ENCODE peak calls at places on chromosomes 2 and 18, in ten cellular contexts. W, Y, L, D, O, E, K, N, C and A are unnamed samples.

GRCh38 chr2:208363485-208363884 is 43.1 kb upstream of the PTH2R start:
- DNase-seq in W (no peak), Y (no peak), L (no peak), D (no peak), O (no peak), E (no peak), K (no peak), N (no peak), C (no peak), A (no peak)

GRCh38 chr2:124520953-124521352 is 495.9 kb downstream of the CNTNAP5 start:
- DNase-seq in W (no peak), Y (no peak), L (no peak), D (no peak), O (no peak), E (no peak), K (no peak), N (no peak), C (no peak), A (no peak)

GRCh38 chr2:113274427-113274826 is 4.3 kb downstream of the PAX8 start:
- DNase-seq in W (no peak), Y (no peak), L (no peak), D (no peak), O (no peak), E (no peak), K (no peak), N (no peak), C (no peak), A (no peak)

GRCh38 chr2:140242889-140243288 is 1462.7 kb upstream of the NXPH2 start:
- DNase-seq in W (no peak), Y (no peak), L (no peak), D (no peak), O (no peak), E (no peak), K (no peak), N (peak; percentile 5), C (no peak), A (no peak)

GRCh38 chr2:25447018-25447417 is 105.3 kb upstream of the DNMT3A start:
- DNase-seq in W (no peak), Y (no peak), L (no peak), D (no peak), O (no peak), E (no peak), K (no peak), N (no peak), C (no peak), A (no peak)

GRCh38 chr2:201704536-201704935 is 6.1 kb upstream of the MPP4 start:
- DNase-seq in W (no peak), Y (no peak), L (no peak), D (no peak), O (no peak), E (no peak), K (no peak), N (no peak), C (no peak), A (no peak)

GRCh38 chr2:15788458-15789229 is 151.7 kb upstream of the MYCN start:
- DNase-seq in W (no peak), Y (no peak), L (no peak), D (no peak), O (no peak), E (no peak), K (no peak), N (no peak), C (no peak), A (no peak)

GRCh38 chr2:237539681-237540080 is 26.7 kb upstream of the PRLH start:
- DNase-seq in W (no peak), Y (no peak), L (no peak), D (no peak), O (no peak), E (no peak), K (no peak), N (no peak), C (no peak), A (no peak)

GRCh38 chr2:24672589-24672988 is 120.6 kb downstream of the PTRHD1 start:
- DNase-seq in W (no peak), Y (no peak), L (no peak), D (no peak), O (no peak), E (no peak), K (no peak), N (no peak), C (no peak), A (no peak)

GRCh38 chr18:79574938-79575525 is 104.6 kb upstream of the CTDP1 start:
- DNase-seq in W (no peak), Y (no peak), L (no peak), D (no peak), O (peak; percentile 24), E (peak; percentile 14), K (no peak), N (no peak), C (no peak), A (no peak)

GRCh38 chr18:69947361-69948106 is at the start of gene CD226:
- DNase-seq in W (no peak), Y (no peak), L (no peak), D (no peak), O (no peak), E (no peak), K (no peak), N (no peak), C (no peak), A (no peak)

DNA sequence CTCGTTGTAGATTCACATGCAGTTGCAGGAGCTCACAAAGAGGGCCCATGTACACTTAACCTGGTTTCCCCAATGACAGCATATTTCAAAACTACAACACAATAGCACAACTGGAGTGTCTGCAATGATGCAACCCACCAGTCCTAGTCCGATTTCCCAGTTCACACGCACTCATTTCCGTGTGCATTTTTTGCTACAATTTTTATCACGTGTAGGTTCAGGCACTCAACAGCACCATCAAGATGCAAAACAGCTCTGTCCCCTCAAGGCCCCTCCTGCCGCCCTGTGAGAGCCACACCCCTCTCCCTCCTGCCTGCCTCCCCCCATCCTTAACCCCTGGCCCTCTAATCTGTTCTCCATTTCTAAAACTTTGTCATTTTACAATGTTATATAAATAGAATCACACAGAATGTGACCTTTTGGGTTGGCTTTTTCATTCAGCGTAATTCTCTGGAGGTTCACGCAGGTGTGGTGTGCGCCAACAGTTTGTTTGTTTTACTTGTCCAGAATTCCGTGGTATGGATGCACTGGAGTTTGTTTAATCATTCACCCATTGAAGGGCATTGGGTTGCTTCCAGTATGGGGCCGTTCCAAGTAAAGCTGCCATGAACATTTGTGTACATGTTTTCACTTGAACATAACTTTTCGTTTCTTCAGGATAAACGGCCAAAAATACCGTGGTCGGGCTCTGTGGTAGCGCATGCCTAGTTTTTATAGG is 8.4 kb downstream of the KCNIP3 start:
- DNase-seq in W (no peak), Y (no peak), L (no peak), D (no peak), O (no peak), E (no peak), K (no peak), N (no peak), C (no peak), A (no peak)
- H3K27ac ChIP-seq in W (no peak overlapping the region), Y (no peak overlapping the region), L (no peak overlapping the region), D (peak overlapping the region; percentile 4), O (peak overlapping the region; percentile 61), E (no peak overlapping the region), K (no peak overlapping the region), N (no peak overlapping the region), C (no peak overlapping the region), A (no peak overlapping the region)

DNA sequence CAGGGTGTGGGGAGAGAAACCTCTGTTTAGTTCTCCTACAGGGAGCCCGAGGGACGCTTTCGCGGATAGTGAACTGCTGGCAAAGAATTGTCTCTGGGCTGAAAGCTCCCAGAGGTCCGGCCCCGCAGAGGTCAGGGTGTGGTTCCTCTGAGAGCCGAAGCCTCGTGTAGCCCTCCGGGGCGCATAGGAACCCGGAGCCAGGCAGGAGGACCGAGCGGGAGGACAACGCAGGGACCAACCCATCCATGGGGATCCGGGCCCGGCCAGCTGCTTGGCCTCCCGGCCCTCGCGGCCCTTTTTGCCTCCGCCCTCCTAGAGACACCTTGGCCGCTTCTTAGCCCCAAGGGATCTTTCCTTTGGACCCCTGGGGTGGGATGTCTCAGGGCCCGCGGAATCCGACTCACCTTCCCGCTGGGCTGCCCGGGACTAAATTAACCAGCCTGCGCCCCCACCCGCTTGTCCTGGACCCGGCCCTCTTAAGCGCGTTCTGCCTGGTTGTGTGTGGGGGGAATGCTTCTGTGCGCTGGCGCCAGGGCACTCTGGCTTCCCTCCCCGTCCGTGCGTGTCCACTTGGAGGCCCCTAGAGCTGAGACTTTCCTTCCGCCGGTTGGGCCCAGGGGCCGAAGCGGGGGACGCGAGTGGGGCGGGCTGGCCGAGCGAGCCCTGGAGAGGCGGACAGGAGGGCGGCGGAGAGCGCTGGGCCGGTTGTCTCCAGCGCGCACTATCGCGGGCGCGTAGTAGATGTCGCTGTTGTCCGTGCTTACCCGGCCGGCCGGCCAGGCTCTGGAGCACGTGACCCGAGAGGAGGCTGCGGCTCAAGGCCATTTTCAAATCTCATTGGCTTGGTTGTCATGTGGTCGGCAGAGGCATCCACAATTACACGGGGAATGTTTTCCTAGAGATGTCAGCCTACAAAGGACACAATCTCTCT is at the start of gene HOXD10:
- DNase-seq in W (no peak), Y (no peak), L (no peak), D (no peak), O (peak; percentile 60), E (peak; percentile 91), K (no peak), N (peak; percentile 92), C (no peak), A (no peak)
- H3K4me3 ChIP-seq in W (no peak within 1 kb of the TSS), Y (no peak within 1 kb of the TSS), L (no peak within 1 kb of the TSS), D (no peak within 1 kb of the TSS), O (peak within 1 kb of the TSS; percentile 24), E (peak within 1 kb of the TSS; percentile 43), K (no peak within 1 kb of the TSS), N (peak within 1 kb of the TSS; percentile 45), C (no peak within 1 kb of the TSS), A (no peak within 1 kb of the TSS)

GRCh38 chr2:31238906-31239841 is 5.2 kb downstream of the EHD3 start:
- DNase-seq in W (no peak), Y (no peak), L (no peak), D (no peak), O (no peak), E (no peak), K (no peak), N (no peak), C (no peak), A (no peak)
- H3K27ac ChIP-seq in W (peak overlapping the region; percentile 79), Y (no peak overlapping the region), L (peak overlapping the region; percentile 83), D (peak overlapping the region; percentile 86), O (peak overlapping the region; percentile 82), E (peak overlapping the region; percentile 29), K (peak overlapping the region; percentile 96), N (no peak overlapping the region), C (peak overlapping the region; percentile 96), A (no peak overlapping the region)

GRCh38 chr2:233140913-233141469 is 80.8 kb downstream of the INPP5D start:
- DNase-seq in W (no peak), Y (no peak), L (no peak), D (no peak), O (no peak), E (no peak), K (no peak), N (peak; percentile 63), C (no peak), A (no peak)

GRCh38 chr2:233143700-233144331 is 83.7 kb downstream of the INPP5D start:
- DNase-seq in W (no peak), Y (no peak), L (no peak), D (no peak), O (no peak), E (no peak), K (no peak), N (no peak), C (no peak), A (no peak)

GRCh38 chr2:233141888-233142287 is 81.7 kb downstream of the INPP5D start:
- DNase-seq in W (no peak), Y (no peak), L (no peak), D (no peak), O (no peak), E (no peak), K (no peak), N (no peak), C (no peak), A (no peak)

GRCh38 chr2:233139875-233140585 is 79.9 kb downstream of the INPP5D start:
- DNase-seq in W (no peak), Y (no peak), L (no peak), D (no peak), O (no peak), E (no peak), K (no peak), N (no peak), C (no peak), A (no peak)

GRCh38 chr2:233142355-233142897 is 82.3 kb downstream of the INPP5D start:
- DNase-seq in W (no peak), Y (no peak), L (no peak), D (no peak), O (no peak), E (no peak), K (no peak), N (no peak), C (no peak), A (no peak)
- H3K4me3 ChIP-seq in W (no peak overlapping the region), Y (no peak overlapping the region), L (no peak overlapping the region), D (no peak overlapping the region), O (no peak overlapping the region), E (no peak overlapping the region), K (no peak overlapping the region), N (no peak overlapping the region), C (no peak overlapping the region), A (no peak overlapping the region)